ENCODE peak calls at places on chromosomes 6 and 20, in nine cellular contexts. One of them, this sample, is unnamed.

GRCh38 chr20:46626799-46627198 is 24.5 kb downstream of the SLC13A3 start:
- DNase-seq in IMR-90: no peak
- DNase-seq in fibroblast of the aortic adventitia: no peak
- DNase-seq in fibroblast of mammary gland: no peak
- DNase-seq in ascending aorta: no peak
- DNase-seq in choroid plexus epithelial cell: no peak
- DNase-seq in psoas muscle: no peak
- DNase-seq in A673: no peak
- DNase-seq in bronchial epithelial cell: no peak
- DNase-seq in this sample: no peak

GRCh38 chr6:98764378-98764911 is 69.9 kb upstream of the POU3F2 start:
- DNase-seq in IMR-90: peak
- DNase-seq in fibroblast of the aortic adventitia: peak
- DNase-seq in fibroblast of mammary gland: no peak
- DNase-seq in ascending aorta: no peak
- DNase-seq in choroid plexus epithelial cell: no peak
- DNase-seq in psoas muscle: no peak
- DNase-seq in A673: no peak
- DNase-seq in bronchial epithelial cell: no peak
- DNase-seq in this sample: peak

GRCh38 chr6:143642403-143642802 is 35.4 kb upstream of the PHACTR2 start:
- DNase-seq in IMR-90: no peak
- DNase-seq in fibroblast of the aortic adventitia: no peak
- DNase-seq in fibroblast of mammary gland: peak
- DNase-seq in ascending aorta: no peak
- DNase-seq in choroid plexus epithelial cell: no peak
- DNase-seq in psoas muscle: no peak
- DNase-seq in A673: no peak
- DNase-seq in bronchial epithelial cell: no peak
- DNase-seq in this sample: no peak

GRCh38 chr6:45002390-45002789 is 325.7 kb upstream of the RUNX2 start:
- DNase-seq in IMR-90: peak
- DNase-seq in fibroblast of the aortic adventitia: peak
- DNase-seq in fibroblast of mammary gland: peak
- DNase-seq in ascending aorta: no peak
- DNase-seq in choroid plexus epithelial cell: no peak
- DNase-seq in psoas muscle: no peak
- DNase-seq in A673: no peak
- DNase-seq in bronchial epithelial cell: peak
- DNase-seq in this sample: peak

GRCh38 chr20:45860573-45861011 is 3.2 kb downstream of the ZSWIM3 start:
- DNase-seq in IMR-90: peak
- DNase-seq in fibroblast of the aortic adventitia: no peak
- DNase-seq in fibroblast of mammary gland: peak
- DNase-seq in ascending aorta: no peak
- DNase-seq in choroid plexus epithelial cell: no peak
- DNase-seq in psoas muscle: no peak
- DNase-seq in A673: no peak
- DNase-seq in bronchial epithelial cell: peak
- DNase-seq in this sample: no peak

GRCh38 chr6:152478377-152479010 is 158.7 kb downstream of the SYNE1 start:
- DNase-seq in IMR-90: no peak
- DNase-seq in fibroblast of the aortic adventitia: no peak
- DNase-seq in fibroblast of mammary gland: no peak
- DNase-seq in ascending aorta: no peak
- DNase-seq in choroid plexus epithelial cell: no peak
- DNase-seq in psoas muscle: no peak
- DNase-seq in A673: no peak
- DNase-seq in bronchial epithelial cell: no peak
- DNase-seq in this sample: no peak

GRCh38 chr6:13044390-13044789 is 283.9 kb downstream of the TBC1D7 start:
- DNase-seq in IMR-90: no peak
- DNase-seq in fibroblast of the aortic adventitia: peak
- DNase-seq in fibroblast of mammary gland: peak
- DNase-seq in ascending aorta: no peak
- DNase-seq in choroid plexus epithelial cell: peak
- DNase-seq in psoas muscle: no peak
- DNase-seq in A673: peak
- DNase-seq in bronchial epithelial cell: peak
- DNase-seq in this sample: peak

GRCh38 chr6:158595223-158595622 is 35.3 kb downstream of the TMEM181 start:
- DNase-seq in IMR-90: no peak
- DNase-seq in fibroblast of the aortic adventitia: no peak
- DNase-seq in fibroblast of mammary gland: peak
- DNase-seq in ascending aorta: no peak
- DNase-seq in choroid plexus epithelial cell: no peak
- DNase-seq in psoas muscle: no peak
- DNase-seq in A673: no peak
- DNase-seq in bronchial epithelial cell: no peak
- DNase-seq in this sample: peak

GRCh38 chr6:166588691-166589333 is 2.3 kb upstream of the RAMACL start:
- DNase-seq in IMR-90: peak
- DNase-seq in fibroblast of the aortic adventitia: peak
- DNase-seq in fibroblast of mammary gland: peak
- DNase-seq in ascending aorta: no peak
- DNase-seq in choroid plexus epithelial cell: peak
- DNase-seq in psoas muscle: no peak
- DNase-seq in A673: peak
- DNase-seq in bronchial epithelial cell: peak
- DNase-seq in this sample: peak

GRCh38 chr6:51866001-51866400 is 221.4 kb downstream of the PKHD1 start:
- DNase-seq in IMR-90: no peak
- DNase-seq in fibroblast of the aortic adventitia: no peak
- DNase-seq in fibroblast of mammary gland: no peak
- DNase-seq in ascending aorta: no peak
- DNase-seq in choroid plexus epithelial cell: no peak
- DNase-seq in psoas muscle: no peak
- DNase-seq in A673: no peak
- DNase-seq in bronchial epithelial cell: peak
- DNase-seq in this sample: no peak

GRCh38 chr6:166862287-166862977 is 93.9 kb downstream of the RNASET2 start:
- DNase-seq in IMR-90: no peak
- DNase-seq in fibroblast of the aortic adventitia: no peak
- DNase-seq in fibroblast of mammary gland: no peak
- DNase-seq in ascending aorta: no peak
- DNase-seq in choroid plexus epithelial cell: peak
- DNase-seq in psoas muscle: no peak
- DNase-seq in A673: peak
- DNase-seq in bronchial epithelial cell: no peak
- DNase-seq in this sample: no peak

GRCh38 chr6:113634352-113635163 is 222.6 kb upstream of the MARCKS start:
- DNase-seq in IMR-90: peak
- DNase-seq in fibroblast of the aortic adventitia: peak
- DNase-seq in fibroblast of mammary gland: peak
- DNase-seq in ascending aorta: no peak
- DNase-seq in choroid plexus epithelial cell: peak
- DNase-seq in psoas muscle: no peak
- DNase-seq in A673: no peak
- DNase-seq in bronchial epithelial cell: peak
- DNase-seq in this sample: peak

GRCh38 chr6:148325316-148326068 is 17.1 kb upstream of the SASH1 start:
- DNase-seq in IMR-90: peak
- DNase-seq in fibroblast of the aortic adventitia: no peak
- DNase-seq in fibroblast of mammary gland: no peak
- DNase-seq in ascending aorta: no peak
- DNase-seq in choroid plexus epithelial cell: no peak
- DNase-seq in psoas muscle: no peak
- DNase-seq in A673: no peak
- DNase-seq in bronchial epithelial cell: no peak
- DNase-seq in this sample: no peak

DNA sequence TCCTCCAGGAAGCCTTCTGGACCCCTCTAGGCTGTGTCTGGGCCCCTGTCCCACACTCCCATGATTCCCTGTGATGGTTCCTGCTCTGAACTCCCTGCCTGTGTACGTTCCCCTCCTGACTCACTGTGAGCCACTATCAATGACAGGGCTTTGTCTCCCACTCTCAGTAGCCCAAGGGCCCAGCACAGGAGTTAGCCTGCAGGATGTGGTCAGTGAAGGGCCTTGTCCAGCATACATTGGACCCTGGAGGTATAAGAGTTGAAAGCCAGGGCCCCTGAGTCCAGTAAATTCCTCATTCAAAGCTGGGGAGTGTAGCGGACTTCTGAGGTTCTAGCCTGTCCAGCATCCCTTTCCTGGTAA is 19.0 kb downstream of the ZBP1 start:
- DNase-seq in IMR-90: peak
- DNase-seq in fibroblast of the aortic adventitia: no peak
- DNase-seq in fibroblast of mammary gland: no peak
- DNase-seq in ascending aorta: no peak
- DNase-seq in choroid plexus epithelial cell: no peak
- DNase-seq in psoas muscle: no peak
- DNase-seq in A673: no peak
- DNase-seq in bronchial epithelial cell: no peak
- DNase-seq in this sample: no peak
- H3K4me3 ChIP-seq in IMR-90: no peak
- H3K4me3 ChIP-seq in fibroblast of the aortic adventitia: no peak
- H3K4me3 ChIP-seq in fibroblast of mammary gland: no peak
- H3K4me3 ChIP-seq in ascending aorta: no peak
- H3K4me3 ChIP-seq in choroid plexus epithelial cell: no peak
- H3K4me3 ChIP-seq in psoas muscle: no peak
- H3K4me3 ChIP-seq in A673: no peak
- H3K4me3 ChIP-seq in bronchial epithelial cell: no peak
- H3K4me3 ChIP-seq in this sample: no peak

DNA sequence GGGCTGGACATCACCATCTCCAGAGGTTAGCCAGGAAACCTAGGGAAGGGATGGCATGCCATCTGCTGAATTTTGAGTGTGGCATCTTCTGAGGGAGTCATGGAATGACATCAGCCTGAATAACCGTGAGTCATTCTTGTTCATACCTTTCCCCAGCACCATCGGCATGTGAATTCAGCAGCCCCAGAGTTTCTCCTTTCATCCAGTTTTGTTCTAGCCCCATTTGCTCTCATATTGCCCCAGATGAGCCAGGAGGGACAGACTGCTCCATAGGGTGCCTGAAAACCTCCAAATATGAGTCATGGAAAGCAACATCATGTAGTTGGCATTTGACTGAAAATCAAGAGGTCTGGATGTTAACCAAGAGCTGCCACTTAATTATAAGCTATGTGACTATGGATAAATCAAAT is 219.2 kb upstream of the SGK1 start:
- DNase-seq in IMR-90: peak
- DNase-seq in fibroblast of the aortic adventitia: peak
- DNase-seq in fibroblast of mammary gland: peak
- DNase-seq in ascending aorta: no peak
- DNase-seq in choroid plexus epithelial cell: peak
- DNase-seq in psoas muscle: no peak
- DNase-seq in A673: peak
- DNase-seq in bronchial epithelial cell: peak
- DNase-seq in this sample: peak
- TF ChIP-seq CTCF in IMR-90: peak
- TF ChIP-seq CTCF in fibroblast of the aortic adventitia: no peak
- TF ChIP-seq CTCF in fibroblast of mammary gland: no peak
- TF ChIP-seq CTCF in ascending aorta: no peak
- TF ChIP-seq CTCF in choroid plexus epithelial cell: no peak
- TF ChIP-seq CTCF in psoas muscle: no peak
- TF ChIP-seq CTCF in A673: no peak
- TF ChIP-seq CTCF in bronchial epithelial cell: no peak
- TF ChIP-seq CTCF in this sample: no peak

DNA sequence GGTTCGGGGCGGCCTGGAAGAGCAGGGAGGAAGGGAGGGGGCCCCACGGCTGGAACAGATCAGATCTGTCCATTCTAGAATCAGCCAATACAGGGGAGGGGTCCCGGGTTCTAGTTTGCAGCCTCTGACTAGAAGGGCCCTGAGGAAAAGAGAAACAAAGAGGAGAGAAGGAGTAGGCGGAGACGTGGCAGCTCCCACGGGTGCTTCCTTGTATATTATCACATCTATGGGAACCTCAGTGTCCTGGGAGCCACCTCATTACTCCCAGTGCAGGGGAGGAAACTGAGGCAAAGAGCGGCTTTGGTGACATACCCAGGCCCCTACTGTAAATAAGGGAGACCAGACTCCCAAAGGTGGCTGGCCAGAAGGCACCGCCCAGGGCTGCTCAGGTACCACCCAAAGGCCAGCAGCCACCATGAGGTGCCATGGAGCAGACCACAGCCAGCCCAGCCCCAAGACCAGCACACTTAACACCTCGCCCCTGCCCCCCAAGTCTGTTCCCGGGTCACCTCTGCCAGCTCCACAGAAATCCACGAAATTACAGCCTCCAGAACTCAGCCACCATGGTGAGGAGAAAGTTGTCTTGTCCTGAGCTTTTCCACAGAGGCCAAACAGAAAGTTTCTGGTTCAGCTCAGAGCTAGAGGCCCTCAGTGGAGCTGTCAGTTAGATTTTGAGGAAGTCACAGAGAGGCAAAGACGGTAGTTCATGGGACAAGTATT is 2.1 kb downstream of the ZC3H12D start:
- DNase-seq in IMR-90: no peak
- DNase-seq in fibroblast of the aortic adventitia: no peak
- DNase-seq in fibroblast of mammary gland: no peak
- DNase-seq in ascending aorta: no peak
- DNase-seq in choroid plexus epithelial cell: no peak
- DNase-seq in psoas muscle: no peak
- DNase-seq in A673: no peak
- DNase-seq in bronchial epithelial cell: no peak
- DNase-seq in this sample: no peak
- H3K4me3 ChIP-seq in IMR-90: no peak
- H3K4me3 ChIP-seq in fibroblast of the aortic adventitia: no peak
- H3K4me3 ChIP-seq in fibroblast of mammary gland: no peak
- H3K4me3 ChIP-seq in ascending aorta: peak
- H3K4me3 ChIP-seq in choroid plexus epithelial cell: peak
- H3K4me3 ChIP-seq in psoas muscle: peak
- H3K4me3 ChIP-seq in A673: no peak
- H3K4me3 ChIP-seq in bronchial epithelial cell: no peak
- H3K4me3 ChIP-seq in this sample: no peak

GRCh38 chr6:4220619-4221018 is 85.2 kb upstream of the ECI2 start:
- DNase-seq in IMR-90: peak
- DNase-seq in fibroblast of the aortic adventitia: peak
- DNase-seq in fibroblast of mammary gland: peak
- DNase-seq in ascending aorta: no peak
- DNase-seq in choroid plexus epithelial cell: peak
- DNase-seq in psoas muscle: no peak
- DNase-seq in A673: no peak
- DNase-seq in bronchial epithelial cell: peak
- DNase-seq in this sample: peak

GRCh38 chr6:4224082-4224978 is 89.0 kb upstream of the ECI2 start:
- DNase-seq in IMR-90: peak
- DNase-seq in fibroblast of the aortic adventitia: peak
- DNase-seq in fibroblast of mammary gland: peak
- DNase-seq in ascending aorta: no peak
- DNase-seq in choroid plexus epithelial cell: peak
- DNase-seq in psoas muscle: no peak
- DNase-seq in A673: no peak
- DNase-seq in bronchial epithelial cell: no peak
- DNase-seq in this sample: peak

DNA sequence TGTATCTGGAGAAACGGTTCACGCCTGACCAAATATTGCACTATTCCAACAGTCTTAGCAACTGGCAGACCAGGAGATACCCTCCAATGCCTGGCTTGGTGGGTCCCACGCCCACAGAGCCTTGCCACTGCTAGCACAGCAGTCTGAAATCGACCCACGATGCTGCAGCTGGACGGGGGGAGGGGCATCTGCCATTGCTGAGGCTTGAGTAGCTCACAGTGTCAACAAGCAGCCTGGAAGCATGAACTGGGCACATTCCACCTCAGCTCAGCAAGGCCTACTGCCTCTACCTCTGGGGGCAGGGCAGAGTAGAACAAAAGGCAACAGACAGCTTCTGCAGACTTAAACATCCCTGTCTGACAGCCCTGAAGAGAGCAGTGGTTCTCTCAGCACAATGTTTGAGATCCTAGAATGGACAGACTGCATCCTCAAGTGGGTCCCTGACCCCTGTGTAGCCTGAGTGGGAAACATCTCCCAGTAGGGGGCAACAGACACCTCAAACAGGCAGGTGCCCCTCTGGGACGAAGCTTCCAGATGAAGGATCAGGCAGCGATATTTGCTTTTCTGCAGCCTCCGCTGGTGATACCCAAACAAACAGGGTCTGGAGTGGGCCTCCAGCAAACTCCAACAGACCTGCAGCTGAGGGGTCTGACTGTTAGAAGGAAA is 90.0 kb upstream of the ECI2 start:
- DNase-seq in IMR-90: peak
- DNase-seq in fibroblast of the aortic adventitia: peak
- DNase-seq in fibroblast of mammary gland: no peak
- DNase-seq in ascending aorta: no peak
- DNase-seq in choroid plexus epithelial cell: peak
- DNase-seq in psoas muscle: no peak
- DNase-seq in A673: no peak
- DNase-seq in bronchial epithelial cell: no peak
- DNase-seq in this sample: no peak
- TF ChIP-seq CTCF in IMR-90: peak
- TF ChIP-seq CTCF in fibroblast of the aortic adventitia: no peak
- TF ChIP-seq CTCF in fibroblast of mammary gland: no peak
- TF ChIP-seq CTCF in ascending aorta: no peak
- TF ChIP-seq CTCF in choroid plexus epithelial cell: peak
- TF ChIP-seq CTCF in psoas muscle: no peak
- TF ChIP-seq CTCF in A673: no peak
- TF ChIP-seq CTCF in bronchial epithelial cell: no peak
- TF ChIP-seq CTCF in this sample: no peak

This sample was measured in fibroblast of pulmonary artery.